ENCODE peak calls at places on chromosomes 16 and 17, in six cellular contexts. One of them, this sample, is unnamed.

GRCh38 chr16:13866073-13866472 is 53.9 kb upstream of the ERCC4 start:
- DNase-seq in brain microvascular endothelial cell: peak
- DNase-seq in adrenal gland: peak
- DNase-seq in ovary: peak
- DNase-seq in mucosa of descending colon: peak
- DNase-seq in SK-N-SH: peak
- DNase-seq in this sample: peak

GRCh38 chr17:16349461-16349860 is 3.8 kb downstream of the CENPV start:
- DNase-seq in brain microvascular endothelial cell: no peak
- DNase-seq in adrenal gland: no peak
- DNase-seq in ovary: no peak
- DNase-seq in mucosa of descending colon: no peak
- DNase-seq in SK-N-SH: no peak
- DNase-seq in this sample: no peak

GRCh38 chr17:50051606-50052005 is 4.3 kb upstream of the ITGA3 start:
- DNase-seq in brain microvascular endothelial cell: no peak
- DNase-seq in adrenal gland: no peak
- DNase-seq in ovary: no peak
- DNase-seq in mucosa of descending colon: no peak
- DNase-seq in SK-N-SH: no peak
- DNase-seq in this sample: no peak

GRCh38 chr17:19295478-19296200 is 58.5 kb downstream of the EPN2 start:
- DNase-seq in brain microvascular endothelial cell: no peak
- DNase-seq in adrenal gland: no peak
- DNase-seq in ovary: no peak
- DNase-seq in mucosa of descending colon: no peak
- DNase-seq in SK-N-SH: no peak
- DNase-seq in this sample: no peak

GRCh38 chr17:28180449-28180848 is 138.0 kb downstream of the NLK start:
- DNase-seq in brain microvascular endothelial cell: no peak
- DNase-seq in adrenal gland: no peak
- DNase-seq in ovary: no peak
- DNase-seq in mucosa of descending colon: no peak
- DNase-seq in SK-N-SH: no peak
- DNase-seq in this sample: peak

GRCh38 chr17:64077409-64077808 is 52.5 kb downstream of the ERN1 start:
- DNase-seq in brain microvascular endothelial cell: no peak
- DNase-seq in adrenal gland: no peak
- DNase-seq in ovary: no peak
- DNase-seq in mucosa of descending colon: no peak
- DNase-seq in SK-N-SH: no peak
- DNase-seq in this sample: no peak

GRCh38 chr17:32813021-32813420 is 63.9 kb downstream of the MYO1D start:
- DNase-seq in brain microvascular endothelial cell: peak
- DNase-seq in adrenal gland: no peak
- DNase-seq in ovary: no peak
- DNase-seq in mucosa of descending colon: no peak
- DNase-seq in SK-N-SH: no peak
- DNase-seq in this sample: peak

GRCh38 chr17:30559656-30560055 is 82.4 kb downstream of the GOSR1 start:
- DNase-seq in brain microvascular endothelial cell: no peak
- DNase-seq in adrenal gland: no peak
- DNase-seq in ovary: no peak
- DNase-seq in mucosa of descending colon: no peak
- DNase-seq in SK-N-SH: no peak
- DNase-seq in this sample: no peak

GRCh38 chr17:64225410-64225809 is 37.6 kb downstream of the TEX2 start:
- DNase-seq in brain microvascular endothelial cell: no peak
- DNase-seq in adrenal gland: no peak
- DNase-seq in ovary: no peak
- DNase-seq in mucosa of descending colon: no peak
- DNase-seq in SK-N-SH: no peak
- DNase-seq in this sample: no peak

DNA sequence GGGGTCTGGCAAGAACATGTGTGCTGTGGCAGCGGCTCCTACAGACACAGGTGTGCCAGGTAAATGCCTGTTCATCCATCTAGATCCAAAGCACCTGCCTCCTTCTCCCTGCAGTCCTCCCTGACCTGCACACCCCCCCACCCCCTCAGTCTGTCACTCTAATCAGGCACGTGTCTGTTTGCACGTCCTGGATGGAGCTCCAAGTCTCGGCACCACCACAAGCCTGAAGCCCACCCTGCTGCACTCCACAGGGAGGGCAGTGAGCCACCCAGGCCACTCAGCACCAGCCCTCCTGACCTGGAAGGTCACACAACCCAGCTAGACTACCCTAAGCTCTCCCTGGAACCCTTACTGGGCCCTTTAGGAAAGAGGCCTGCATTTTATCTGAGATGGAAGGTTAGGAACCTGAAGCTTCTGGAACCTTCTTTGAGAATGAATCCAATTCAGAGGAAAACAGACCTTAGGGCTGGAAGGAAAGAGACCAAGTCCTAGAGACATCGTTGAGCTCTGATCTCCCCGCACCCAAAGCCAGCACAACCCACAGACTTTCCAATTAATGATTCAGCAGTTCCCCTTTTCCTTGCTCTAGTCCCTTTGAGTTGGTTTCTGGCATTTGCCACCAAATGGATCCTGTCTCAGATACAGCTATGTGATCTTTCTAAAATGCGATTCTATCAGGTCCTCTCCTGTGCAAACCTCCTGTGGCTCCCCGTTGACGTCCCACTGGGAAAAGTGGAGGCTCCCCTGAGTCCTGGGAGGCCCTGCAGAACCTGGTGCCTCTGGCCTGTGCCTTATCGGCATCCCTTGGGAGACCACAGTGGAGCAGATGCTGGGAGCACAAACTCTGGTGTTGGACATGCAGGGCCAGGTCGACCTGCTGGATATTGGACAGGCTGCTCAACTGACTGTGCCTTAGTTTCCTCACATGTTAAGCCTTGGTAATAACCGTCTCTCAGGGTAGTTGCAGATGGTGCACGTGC is 67.9 kb downstream of the PRMT7 start:
- DNase-seq in brain microvascular endothelial cell: no peak
- DNase-seq in adrenal gland: no peak
- DNase-seq in ovary: no peak
- DNase-seq in mucosa of descending colon: no peak
- DNase-seq in SK-N-SH: no peak
- DNase-seq in this sample: no peak
- H3K4me3 ChIP-seq in brain microvascular endothelial cell: no peak
- H3K4me3 ChIP-seq in adrenal gland: no peak
- H3K4me3 ChIP-seq in ovary: no peak
- H3K4me3 ChIP-seq in mucosa of descending colon: no peak
- H3K4me3 ChIP-seq in SK-N-SH: no peak
- H3K4me3 ChIP-seq in this sample: no peak

GRCh38 chr16:8607214-8607613 is 14.3 kb upstream of the METTL22 start:
- DNase-seq in brain microvascular endothelial cell: no peak
- DNase-seq in adrenal gland: no peak
- DNase-seq in ovary: no peak
- DNase-seq in mucosa of descending colon: no peak
- DNase-seq in SK-N-SH: no peak
- DNase-seq in this sample: no peak
- TF ChIP-seq CTCF in brain microvascular endothelial cell: no peak
- TF ChIP-seq CTCF in adrenal gland: no peak
- TF ChIP-seq CTCF in ovary: no peak
- TF ChIP-seq CTCF in mucosa of descending colon: no peak
- TF ChIP-seq CTCF in SK-N-SH: no peak
- TF ChIP-seq CTCF in this sample: no peak

DNA sequence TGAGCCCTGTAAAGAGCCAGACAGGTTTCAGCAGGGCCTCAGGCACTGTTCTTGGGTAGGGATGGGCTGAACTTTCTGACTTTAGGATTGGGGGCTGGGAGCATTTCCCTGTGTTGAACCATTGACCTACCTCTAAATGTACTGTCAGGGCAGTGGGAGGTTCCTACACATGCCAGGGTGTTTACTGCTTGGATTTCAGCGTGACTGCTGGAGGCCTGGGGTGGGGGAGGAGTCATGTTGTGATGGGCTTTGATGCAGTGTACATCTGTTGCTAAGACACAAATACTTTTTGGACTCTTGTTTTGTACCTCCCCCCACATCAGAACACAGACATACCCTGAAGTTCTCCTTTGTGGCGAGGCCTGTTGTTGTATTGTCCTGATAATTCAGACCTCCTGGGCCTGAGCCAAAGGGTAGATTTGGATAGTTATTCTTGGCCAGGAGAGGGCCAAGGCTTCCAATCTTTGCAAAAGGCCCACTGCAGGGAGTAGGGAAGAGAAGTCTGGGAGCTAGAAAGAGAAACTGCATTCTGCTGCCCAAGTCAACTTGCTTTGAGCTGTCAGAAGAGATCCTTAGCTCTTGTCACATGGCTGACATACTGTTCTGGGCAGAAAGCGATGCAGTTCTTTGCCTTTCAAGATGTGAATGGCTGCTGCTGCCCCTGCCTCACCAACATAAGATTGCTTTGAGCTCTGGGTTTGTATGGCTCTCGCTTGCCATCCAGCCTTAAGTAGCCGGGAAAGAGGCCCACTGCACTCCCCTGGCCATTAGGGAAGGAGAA is 3.7 kb downstream of the NFE2L1 start:
- DNase-seq in brain microvascular endothelial cell: peak
- DNase-seq in adrenal gland: peak
- DNase-seq in ovary: peak
- DNase-seq in mucosa of descending colon: no peak
- DNase-seq in SK-N-SH: no peak
- DNase-seq in this sample: peak
- H3K4me3 ChIP-seq in brain microvascular endothelial cell: peak
- H3K4me3 ChIP-seq in adrenal gland: no peak
- H3K4me3 ChIP-seq in ovary: peak
- H3K4me3 ChIP-seq in mucosa of descending colon: no peak
- H3K4me3 ChIP-seq in SK-N-SH: peak
- H3K4me3 ChIP-seq in this sample: peak

GRCh38 chr17:80416260-80416939 is 1.4 kb downstream of the ENDOV start:
- DNase-seq in brain microvascular endothelial cell: no peak
- DNase-seq in adrenal gland: no peak
- DNase-seq in ovary: no peak
- DNase-seq in mucosa of descending colon: no peak
- DNase-seq in SK-N-SH: peak
- DNase-seq in this sample: no peak

GRCh38 chr17:80413771-80414507 is 1.0 kb upstream of the ENDOV start:
- DNase-seq in brain microvascular endothelial cell: no peak
- DNase-seq in adrenal gland: no peak
- DNase-seq in ovary: no peak
- DNase-seq in mucosa of descending colon: no peak
- DNase-seq in SK-N-SH: no peak
- DNase-seq in this sample: no peak

GRCh38 chr17:80414803-80415625 is at the start of gene ENDOV:
- DNase-seq in brain microvascular endothelial cell: peak
- DNase-seq in adrenal gland: peak
- DNase-seq in ovary: peak
- DNase-seq in mucosa of descending colon: peak
- DNase-seq in SK-N-SH: peak
- DNase-seq in this sample: peak

GRCh38 chr17:80415626-80416042 is 667 bp downstream of the ENDOV start:
- DNase-seq in brain microvascular endothelial cell: no peak
- DNase-seq in adrenal gland: no peak
- DNase-seq in ovary: no peak
- DNase-seq in mucosa of descending colon: no peak
- DNase-seq in SK-N-SH: no peak
- DNase-seq in this sample: peak

GRCh38 chr17:80414508-80414802 is 512 bp upstream of the ENDOV start:
- DNase-seq in brain microvascular endothelial cell: no peak
- DNase-seq in adrenal gland: no peak
- DNase-seq in ovary: no peak
- DNase-seq in mucosa of descending colon: no peak
- DNase-seq in SK-N-SH: no peak
- DNase-seq in this sample: peak
- TF ChIP-seq CTCF in brain microvascular endothelial cell: peak
- TF ChIP-seq CTCF in adrenal gland: no peak
- TF ChIP-seq CTCF in ovary: no peak
- TF ChIP-seq CTCF in mucosa of descending colon: no peak
- TF ChIP-seq CTCF in SK-N-SH: peak
- TF ChIP-seq CTCF in this sample: peak

DNA sequence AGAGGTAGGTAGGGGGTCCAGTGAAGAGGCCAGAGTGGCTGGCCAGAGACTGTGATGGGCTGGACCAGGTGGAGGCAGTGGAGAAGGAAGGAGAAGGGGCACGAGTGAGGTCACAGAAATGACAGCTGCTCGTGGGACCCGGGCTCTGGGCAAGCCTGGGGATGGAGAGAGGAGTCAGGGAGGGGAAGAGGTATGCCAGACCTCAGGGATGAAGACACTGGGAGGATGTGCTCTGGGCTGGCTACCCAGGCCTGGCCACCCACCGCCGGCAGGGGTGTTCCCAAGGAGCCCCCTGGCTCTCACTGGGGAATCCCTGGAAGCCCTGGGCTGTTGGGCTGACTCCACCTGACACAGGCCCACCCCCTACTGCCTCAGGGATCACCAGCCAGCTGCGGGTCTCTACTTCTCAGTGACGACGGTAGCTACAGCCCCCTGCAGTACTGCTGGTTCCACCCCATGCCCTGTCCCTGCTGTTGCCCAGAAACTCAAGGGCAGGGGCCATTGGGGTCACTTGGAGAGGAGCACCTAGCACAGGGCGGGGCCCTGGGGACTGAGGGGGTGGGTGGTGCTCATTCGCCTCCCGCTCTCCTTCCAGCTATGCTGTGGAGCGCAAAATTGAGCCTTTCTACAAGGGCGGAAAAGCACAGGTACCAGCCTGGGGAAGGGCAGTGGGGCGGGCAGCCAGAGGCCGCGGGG is 1.8 kb downstream of the TBL3 start:
- DNase-seq in brain microvascular endothelial cell: no peak
- DNase-seq in adrenal gland: no peak
- DNase-seq in ovary: no peak
- DNase-seq in mucosa of descending colon: peak
- DNase-seq in SK-N-SH: no peak
- DNase-seq in this sample: no peak
- H3K4me3 ChIP-seq in brain microvascular endothelial cell: no peak
- H3K4me3 ChIP-seq in adrenal gland: no peak
- H3K4me3 ChIP-seq in ovary: no peak
- H3K4me3 ChIP-seq in mucosa of descending colon: no peak
- H3K4me3 ChIP-seq in SK-N-SH: no peak
- H3K4me3 ChIP-seq in this sample: no peak

GRCh38 chr17:3907483-3908216 is 8.6 kb downstream of the P2RX1 start:
- DNase-seq in brain microvascular endothelial cell: no peak
- DNase-seq in adrenal gland: no peak
- DNase-seq in ovary: no peak
- DNase-seq in mucosa of descending colon: no peak
- DNase-seq in SK-N-SH: no peak
- DNase-seq in this sample: no peak
- TF ChIP-seq CTCF in brain microvascular endothelial cell: peak
- TF ChIP-seq CTCF in adrenal gland: peak
- TF ChIP-seq CTCF in ovary: no peak
- TF ChIP-seq CTCF in mucosa of descending colon: no peak
- TF ChIP-seq CTCF in SK-N-SH: peak
- TF ChIP-seq CTCF in this sample: peak

GRCh38 chr17:2624292-2624731 is 30.9 kb downstream of the PAFAH1B1 start:
- DNase-seq in brain microvascular endothelial cell: no peak
- DNase-seq in adrenal gland: no peak
- DNase-seq in ovary: no peak
- DNase-seq in mucosa of descending colon: no peak
- DNase-seq in SK-N-SH: no peak
- DNase-seq in this sample: peak
- H3K4me3 ChIP-seq in brain microvascular endothelial cell: no peak
- H3K4me3 ChIP-seq in adrenal gland: no peak
- H3K4me3 ChIP-seq in ovary: no peak
- H3K4me3 ChIP-seq in mucosa of descending colon: no peak
- H3K4me3 ChIP-seq in SK-N-SH: no peak
- H3K4me3 ChIP-seq in this sample: no peak

GRCh38 chr16:87930456-87930855 is 5.9 kb downstream of the CA5A start:
- DNase-seq in brain microvascular endothelial cell: no peak
- DNase-seq in adrenal gland: no peak
- DNase-seq in ovary: no peak
- DNase-seq in mucosa of descending colon: no peak
- DNase-seq in SK-N-SH: peak
- DNase-seq in this sample: peak
- TF ChIP-seq CTCF in brain microvascular endothelial cell: peak
- TF ChIP-seq CTCF in adrenal gland: peak
- TF ChIP-seq CTCF in ovary: no peak
- TF ChIP-seq CTCF in mucosa of descending colon: no peak
- TF ChIP-seq CTCF in SK-N-SH: peak
- TF ChIP-seq CTCF in this sample: peak

This sample was measured in choroid plexus epithelial cell.